ENCODE peak calls at places on chromosomes 11 and 22, in nine cellular contexts. Z is HFF-Myc; F is mucosa of descending colon; X is effector CD4-positive, alpha-beta T cell; O is T-helper 1 cell; S is osteocyte; Q is CD8-positive, alpha-beta T cell; L is RWPE1; C is A549. J is an unnamed sample.

GRCh38 chr11:64868904-64869570 is 9.4 kb downstream of the EHD1 start:
- DNase-seq in Z (peak), F (no peak), X (peak), O (no peak), S (no peak), Q (no peak), L (peak), C (peak), J (no peak)

GRCh38 chr22:27170491-27170890 is 513.1 kb downstream of the MIAT start:
- DNase-seq in Z (no peak), F (no peak), X (no peak), O (no peak), S (peak), Q (no peak), L (no peak), C (peak), J (no peak)

GRCh38 chr22:35783943-35784614 is 66.4 kb downstream of the APOL5 start:
- DNase-seq in Z (peak), F (no peak), X (no peak), O (no peak), S (no peak), Q (no peak), L (peak), C (peak), J (no peak)

GRCh38 chr11:33936745-33937612 is 45.1 kb upstream of the LMO2 start:
- DNase-seq in Z (no peak), F (peak), X (no peak), O (no peak), S (no peak), Q (no peak), L (no peak), C (no peak), J (no peak)

GRCh38 chr22:21012446-21013407 is 2.2 kb upstream of the P2RX6 start:
- DNase-seq in Z (no peak), F (no peak), X (no peak), O (no peak), S (no peak), Q (no peak), L (no peak), C (no peak), J (no peak)

GRCh38 chr22:41979423-41980250 is 10.4 kb downstream of the SEPTIN3 start:
- DNase-seq in Z (no peak), F (no peak), X (no peak), O (no peak), S (no peak), Q (no peak), L (no peak), C (no peak), J (no peak)

GRCh38 chr11:84581083-84581482 is 1046.1 kb downstream of the DLG2 start:
- DNase-seq in Z (no peak), F (no peak), X (no peak), O (no peak), S (no peak), Q (no peak), L (no peak), C (no peak), J (no peak)

GRCh38 chr11:75214411-75214821 is 26.2 kb upstream of the TPBGL start:
- DNase-seq in Z (peak), F (peak), X (peak), O (peak), S (peak), Q (peak), L (peak), C (peak), J (peak)

GRCh38 chr11:61480936-61481335 is 27.6 kb upstream of the LRRC10B start:
- DNase-seq in Z (no peak), F (peak), X (no peak), O (no peak), S (no peak), Q (no peak), L (no peak), C (no peak), J (peak)

GRCh38 chr11:68351450-68352275 is 39.3 kb downstream of the LRP5 start:
- DNase-seq in Z (no peak), F (no peak), X (no peak), O (no peak), S (no peak), Q (no peak), L (no peak), C (no peak), J (no peak)

GRCh38 chr11:70410276-70410675 is 11.9 kb downstream of the CTTN start:
- DNase-seq in Z (no peak), F (no peak), X (no peak), O (no peak), S (no peak), Q (no peak), L (no peak), C (no peak), J (no peak)

GRCh38 chr22:43228330-43228729 is 41.4 kb upstream of the TTLL12 start:
- DNase-seq in Z (no peak), F (peak), X (no peak), O (no peak), S (no peak), Q (no peak), L (peak), C (peak), J (no peak)

GRCh38 chr11:85088286-85088685 is 538.9 kb downstream of the DLG2 start:
- DNase-seq in Z (no peak), F (no peak), X (no peak), O (no peak), S (no peak), Q (no peak), L (no peak), C (no peak), J (no peak)

GRCh38 chr11:67656278-67656922 is 5.9 kb upstream of the ACY3 start:
- DNase-seq in Z (no peak), F (no peak), X (no peak), O (no peak), S (no peak), Q (no peak), L (peak), C (no peak), J (no peak)

GRCh38 chr11:10107522-10107921 is 186.5 kb downstream of the SBF2 start:
- DNase-seq in Z (no peak), F (no peak), X (no peak), O (no peak), S (no peak), Q (no peak), L (no peak), C (no peak), J (peak)

GRCh38 chr11:17954395-17955252 is 58.2 kb downstream of the SERGEF start:
- DNase-seq in Z (no peak), F (no peak), X (no peak), O (no peak), S (no peak), Q (no peak), L (no peak), C (no peak), J (no peak)

GRCh38 chr11:16832193-16832539 is 93.7 kb downstream of the C11orf58 start:
- DNase-seq in Z (no peak), F (no peak), X (no peak), O (no peak), S (no peak), Q (no peak), L (no peak), C (no peak), J (no peak)

GRCh38 chr11:115084191-115084590 is 405.9 kb downstream of the NXPE2 start:
- DNase-seq in Z (no peak), F (no peak), X (no peak), O (no peak), S (no peak), Q (no peak), L (no peak), C (no peak), J (peak)

GRCh38 chr22:45932066-45932465 is 44.9 kb downstream of the WNT7B start:
- DNase-seq in Z (no peak), F (no peak), X (no peak), O (no peak), S (no peak), Q (no peak), L (no peak), C (no peak), J (no peak)

GRCh38 chr11:15940462-15941205 is 415.7 kb downstream of the SOX6 start:
- DNase-seq in Z (no peak), F (no peak), X (no peak), O (no peak), S (peak), Q (no peak), L (no peak), C (no peak), J (no peak)

GRCh38 chr22:46514592-46515207 is 22.7 kb downstream of the CELSR1 start:
- DNase-seq in Z (no peak), F (no peak), X (no peak), O (no peak), S (no peak), Q (no peak), L (peak), C (peak), J (no peak)

GRCh38 chr11:17550455-17551346 is 3.6 kb downstream of the OTOG start:
- DNase-seq in Z (no peak), F (no peak), X (no peak), O (no peak), S (no peak), Q (no peak), L (peak), C (no peak), J (no peak)

GRCh38 chr22:21942407-21942895 is 10.2 kb downstream of the PPM1F start:
- DNase-seq in Z (peak), F (peak), X (no peak), O (no peak), S (no peak), Q (no peak), L (peak), C (peak), J (no peak)

GRCh38 chr11:57315491-57315890 is 9.3 kb downstream of the TNKS1BP1 start:
- DNase-seq in Z (no peak), F (no peak), X (no peak), O (no peak), S (no peak), Q (no peak), L (no peak), C (no peak), J (no peak)

GRCh38 chr11:126459691-126460404 is 104.4 kb downstream of the ST3GAL4 start:
- DNase-seq in Z (peak), F (no peak), X (no peak), O (no peak), S (no peak), Q (no peak), L (no peak), C (no peak), J (no peak)

GRCh38 chr11:8989411-8989810 is 14.4 kb downstream of the NRIP3 start:
- DNase-seq in Z (no peak), F (no peak), X (no peak), O (no peak), S (no peak), Q (no peak), L (no peak), C (no peak), J (no peak)

GRCh38 chr11:459511-460220 is 9.6 kb downstream of the PTDSS2 start:
- DNase-seq in Z (no peak), F (no peak), X (no peak), O (no peak), S (no peak), Q (no peak), L (no peak), C (no peak), J (no peak)

J was measured in SK-N-DZ.